ENCODE peak calls at places on chromosomes 1 and 21, in six cellular contexts. C, S, Q, W, R and T are unnamed samples.
A peak's percentile ranks its signal among the peaks of the same experiment; 100 is the strongest.

GRCh38 chr1:152049291-152050073 is 12.7 kb upstream of the S100A11 start:
- DNase-seq in Q (no peak), R (no peak), W (no peak), C (no peak), S (no peak), T (no peak)

GRCh38 chr1:234724517-234725176 is 114.7 kb upstream of the IRF2BP2 start:
- DNase-seq in S (peak; percentile 82), C (peak; percentile 53), R (peak; percentile 91), W (peak; percentile 86), Q (peak; percentile 82), T (peak; percentile 83)

GRCh38 chr21:35050348-35051286 is 1.5 kb upstream of the RUNX1 start:
- DNase-seq in Q (no peak), R (no peak), S (no peak), C (no peak), W (no peak), T (no peak)

GRCh38 chr1:203424861-203425667 is 50.5 kb upstream of the PRELP start:
- DNase-seq in R (no peak), W (no peak), C (no peak), S (no peak), Q (no peak), T (no peak)

GRCh38 chr1:160143695-160144094 is 7.7 kb upstream of the ATP1A4 start:
- DNase-seq in Q (no peak), C (no peak), S (no peak), W (no peak), R (no peak), T (no peak)

GRCh38 chr1:101507547-101507971 is 270.7 kb downstream of the S1PR1 start:
- DNase-seq in C (no peak), W (no peak), S (no peak), Q (no peak), R (no peak), T (no peak)

GRCh38 chr1:32142446-32143301 is 34.8 kb downstream of the KPNA6 start:
- DNase-seq in W (peak; percentile 55), Q (no peak), S (peak; percentile 57), R (peak; percentile 74), C (peak; percentile 11), T (peak; percentile 61)

GRCh38 chr1:53552981-53553733 is 94.0 kb downstream of the DMRTB1 start:
- DNase-seq in R (no peak), S (no peak), Q (no peak), C (no peak), W (peak; percentile 13), T (peak; percentile 57)

GRCh38 chr1:14880456-14881316 is 272.9 kb upstream of the TMEM51 start:
- DNase-seq in C (no peak), Q (no peak), S (peak; percentile 32), W (peak; percentile 71), R (no peak), T (no peak)

GRCh38 chr1:7942701-7943029 is 2.0 kb upstream of the TNFRSF9 start:
- DNase-seq in W (no peak), R (no peak), S (no peak), Q (no peak), C (no peak), T (no peak)

GRCh38 chr1:50368179-50369007 is 54.9 kb downstream of the DMRTA2 start:
- DNase-seq in W (no peak), Q (peak; percentile 44), S (no peak), R (no peak), C (peak; percentile 63), T (no peak)

GRCh38 chr1:27111771-27112573 is 43.0 kb downstream of the SLC9A1 start:
- DNase-seq in S (peak; percentile 81), W (peak; percentile 93), R (peak; percentile 84), C (peak; percentile 39), Q (peak; percentile 87), T (peak; percentile 85)

GRCh38 chr21:41373253-41373652 is 11.4 kb downstream of the MX2 start:
- DNase-seq in R (no peak), S (no peak), W (no peak), C (no peak), Q (no peak), T (no peak)

GRCh38 chr1:66764994-66765578 is 12.8 kb downstream of the DYNLT5 start:
- DNase-seq in R (no peak), S (no peak), W (no peak), C (peak; percentile 53), Q (no peak), T (no peak)

GRCh38 chr1:28751315-28752056 is 14.7 kb downstream of the YTHDF2 start:
- DNase-seq in S (no peak), R (no peak), W (no peak), Q (no peak), C (no peak), T (no peak)

GRCh38 chr1:20584890-20585289 is 4.0 kb upstream of the CDA start:
- DNase-seq in W (no peak), Q (no peak), S (no peak), R (no peak), C (no peak), T (no peak)

GRCh38 chr1:160365325-160365724 is 1.5 kb upstream of the NHLH1 start:
- DNase-seq in C (no peak), S (no peak), Q (no peak), R (peak; percentile 21), W (no peak), T (no peak)

GRCh38 chr1:156493154-156493631 is 7.4 kb downstream of the MEF2D start:
- DNase-seq in S (no peak), R (no peak), C (peak; percentile 25), Q (peak; percentile 46), W (peak; percentile 46), T (peak; percentile 69)

GRCh38 chr1:26790551-26790953 is 2.8 kb downstream of the PIGV start:
- DNase-seq in C (no peak), Q (no peak), W (no peak), S (no peak), R (no peak), T (no peak)

GRCh38 chr1:172167801-172168596 is 252.5 kb upstream of the C1orf105 start:
- DNase-seq in W (no peak), R (no peak), Q (no peak), S (no peak), C (peak; percentile 71), T (no peak)

GRCh38 chr1:70910013-70910412 is 137.6 kb downstream of the PTGER3 start:
- DNase-seq in S (no peak), C (no peak), Q (no peak), W (no peak), R (no peak), T (no peak)

GRCh38 chr1:227559926-227560325 is 3.4 kb upstream of the ZNF678 start:
- DNase-seq in W (no peak), Q (no peak), R (no peak), C (no peak), S (no peak), T (no peak)
- H3K4me3 ChIP-seq in W (no peak overlapping the region), Q (no peak overlapping the region), R (no peak overlapping the region), C (no peak overlapping the region), S (no peak overlapping the region), T (no peak overlapping the region)

GRCh38 chr1:154500533-154500932 is 1.5 kb upstream of the TDRD10 start:
- DNase-seq in C (no peak), S (no peak), R (no peak), Q (no peak), W (no peak), T (no peak)
- H3K9me3 ChIP-seq in C (no peaks in the 10 kb centered on the region), S (no peaks in the 10 kb centered on the region), R (no peaks in the 10 kb centered on the region), Q (no peaks in the 10 kb centered on the region), W (no peaks in the 10 kb centered on the region), T (no peaks in the 10 kb centered on the region)

GRCh38 chr1:16882995-16883394 is 12.8 kb upstream of the RNU1-2 start:
- DNase-seq in Q (no peak), R (no peak), C (no peak), W (no peak), S (no peak), T (no peak)

GRCh38 chr1:16886860-16887605 is 8.7 kb upstream of the RNU1-2 start:
- DNase-seq in C (no peak), W (no peak), R (no peak), Q (no peak), S (no peak), T (no peak)

GRCh38 chr1:16888806-16889178 is 7.0 kb upstream of the RNU1-2 start:
- DNase-seq in R (no peak), Q (peak; percentile 55), S (no peak), W (no peak), C (no peak), T (no peak)
- H3K4me3 ChIP-seq in R (peak overlapping the region; percentile 46), Q (peak overlapping the region; percentile 57), S (peak overlapping the region; percentile 57), W (peak overlapping the region; percentile 61), C (peak overlapping the region; percentile 26), T (peak overlapping the region; percentile 87)

DNA sequence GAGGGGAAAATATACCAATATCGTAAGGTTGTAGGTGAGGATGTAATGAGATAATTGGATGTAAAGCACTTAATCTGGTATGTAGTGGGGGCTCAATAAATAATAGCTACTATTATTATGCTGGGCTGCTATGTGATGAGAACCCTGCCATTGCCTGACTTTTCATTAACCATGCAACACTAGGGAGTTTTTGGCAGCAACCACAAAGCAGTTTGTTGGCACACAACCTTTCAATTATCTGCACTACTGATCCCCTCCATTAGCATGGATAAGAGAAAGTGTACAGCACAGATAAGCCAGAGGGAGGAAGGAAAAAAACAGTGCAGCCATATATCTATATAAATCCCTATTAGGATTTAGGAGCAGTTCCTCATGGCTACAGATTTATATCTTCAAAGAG is 498.4 kb downstream of the NUF2 start:
- DNase-seq in S (no peak), C (no peak), W (no peak), R (no peak), Q (no peak), T (no peak)
- H3K9me3 ChIP-seq in S (no peaks in the 10 kb centered on the region), C (no peaks in the 10 kb centered on the region), W (peaks cover 2% of the 10 kb centered on the region), R (no peaks in the 10 kb centered on the region), Q (no peaks in the 10 kb centered on the region), T (no peaks in the 10 kb centered on the region)

DNA sequence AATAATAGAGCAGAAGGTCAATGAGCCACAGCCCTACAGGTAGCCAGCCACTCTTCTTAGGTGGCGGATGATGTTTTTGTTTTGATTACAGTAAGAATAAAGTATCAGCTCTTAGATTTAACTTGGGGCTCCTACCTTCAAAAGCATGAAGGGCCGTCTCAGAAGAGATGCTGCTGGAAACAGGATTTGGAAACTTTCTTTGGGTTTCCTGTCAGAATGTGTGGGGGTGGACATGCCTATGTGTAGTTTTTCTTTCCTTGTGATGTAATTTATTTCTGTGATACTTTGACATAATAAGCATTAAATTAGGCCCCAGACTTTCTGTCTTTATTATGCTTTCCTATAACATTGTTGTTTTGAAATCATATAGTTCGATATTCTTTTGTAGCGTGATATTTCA is 1.5 kb downstream of the RAP1A start:
- DNase-seq in R (no peak), Q (no peak), S (no peak), C (no peak), W (no peak), T (no peak)
- H3K4me3 ChIP-seq in R (peak overlapping the region; percentile 84), Q (peak overlapping the region; percentile 98), S (peak overlapping the region; percentile 93), C (peak overlapping the region; percentile 63), W (peak overlapping the region; percentile 88), T (peak overlapping the region; percentile 94)

DNA sequence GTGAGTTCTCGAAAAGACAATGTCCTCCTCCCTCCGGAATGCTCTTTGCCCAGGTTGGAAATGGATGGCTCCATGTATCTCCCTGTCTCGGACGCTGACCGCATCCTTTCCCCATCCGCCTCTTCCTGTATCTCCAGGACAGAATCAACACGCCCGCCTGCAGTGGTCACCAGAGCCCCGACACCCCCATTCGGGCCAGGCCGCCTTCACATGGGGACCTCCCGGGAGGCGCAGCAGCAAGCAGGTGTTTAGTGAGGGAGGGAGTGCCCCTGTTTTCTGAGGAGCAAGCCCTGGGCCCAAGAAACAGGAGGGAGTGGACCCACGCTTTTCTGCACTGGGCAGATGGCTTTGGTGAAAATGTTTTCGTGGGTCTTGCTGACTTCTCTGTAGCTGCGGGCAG is 83.5 kb upstream of the TTC34 start:
- DNase-seq in S (no peak), Q (no peak), R (no peak), C (no peak), W (no peak), T (no peak)
- H3K9me3 ChIP-seq in S (no peaks in the 10 kb centered on the region), Q (no peaks in the 10 kb centered on the region), R (no peaks in the 10 kb centered on the region), C (no peaks in the 10 kb centered on the region), W (no peaks in the 10 kb centered on the region), T (no peaks in the 10 kb centered on the region)